ENCODE peak calls at places on chromosomes 4 and X, in seven cellular contexts. Q is upper lobe of right lung; D is NCI-H2081; H is osteocyte; I is stimulated activated naive B cell treated with anti-CD40 and anti-IgM and Interleukin-4, amounts not matched to agents 10 μg/mL and 1 μg/mL and 100 μg/mL, for 72 hours; J is anterior cingulate cortex; G is left lung. Z is an unnamed sample.

GRCh38 chr4:13529130-13529919 is 15.0 kb downstream of the NKX3-2 start:
- DNase-seq in G (peak), D (no peak), H (no peak), J (no peak), Q (no peak), I (no peak), Z (no peak)

GRCh38 chr4:81606796-81607550 is 135.3 kb upstream of the RASGEF1B start:
- DNase-seq in G (no peak), D (no peak), Q (no peak), I (no peak), J (no peak), H (no peak), Z (no peak)

GRCh38 chrX:123990169-123990568 is 28.7 kb downstream of the STAG2 start:
- DNase-seq in J (no peak), Q (no peak), D (no peak), I (no peak), G (no peak), H (no peak), Z (no peak)

GRCh38 chr4:5676763-5677162 is 31.6 kb downstream of the EVC2 start:
- DNase-seq in D (no peak), I (no peak), Q (no peak), J (no peak), H (no peak), G (no peak), Z (no peak)

GRCh38 chr4:127203561-127204260 is 429.0 kb upstream of the INTU start:
- DNase-seq in H (no peak), Q (no peak), I (no peak), D (no peak), J (no peak), G (no peak), Z (no peak)

GRCh38 chrX:12771445-12772069 is 19.7 kb upstream of the PRPS2 start:
- DNase-seq in Q (peak), G (peak), D (no peak), J (no peak), H (no peak), I (peak), Z (no peak)

GRCh38 chr4:67447873-67448272 is 97.4 kb downstream of the CENPC start:
- DNase-seq in Q (no peak), J (no peak), H (no peak), D (no peak), G (no peak), I (no peak), Z (no peak)

GRCh38 chr4:86970447-86971354 is 35.9 kb downstream of the AFF1 start:
- DNase-seq in G (no peak), I (no peak), Q (no peak), D (no peak), H (no peak), J (no peak), Z (no peak)

GRCh38 chr4:139849219-139849618 is 183.6 kb downstream of the MGST2 start:
- DNase-seq in D (peak), I (no peak), H (no peak), Q (no peak), J (no peak), G (no peak), Z (no peak)

GRCh38 chr4:73844352-73844751 is 7.9 kb downstream of the CXCL6 start:
- DNase-seq in H (no peak), G (no peak), I (no peak), J (no peak), D (no peak), Q (no peak), Z (no peak)

GRCh38 chrX:39491548-39492297 is 606.0 kb downstream of the BCOR start:
- DNase-seq in G (no peak), H (no peak), J (no peak), Q (no peak), I (peak), D (no peak), Z (no peak)

GRCh38 chrX:133297284-133297683 is 79.1 kb upstream of the TFDP3 start:
- DNase-seq in I (no peak), G (no peak), D (peak), H (no peak), J (no peak), Q (no peak), Z (no peak)

GRCh38 chr4:22385615-22386014 is 130.3 kb downstream of the ADGRA3 start:
- DNase-seq in H (no peak), I (no peak), D (no peak), J (no peak), G (no peak), Q (no peak), Z (no peak)

GRCh38 chr4:61389640-61390039 is 189.5 kb downstream of the ADGRL3 start:
- DNase-seq in H (no peak), J (no peak), G (no peak), I (no peak), Q (no peak), D (no peak), Z (no peak)

GRCh38 chr4:108078024-108078733 is 88.5 kb downstream of the HADH start:
- DNase-seq in H (no peak), Q (no peak), I (no peak), G (no peak), J (no peak), D (no peak), Z (no peak)

GRCh38 chrX:40108959-40109287 is 11.2 kb upstream of the BCOR start:
- DNase-seq in I (peak), J (peak), H (peak), G (peak), Q (peak), D (peak), Z (no peak)

GRCh38 chr4:90798948-90799347 is 671.8 kb downstream of the CCSER1 start:
- DNase-seq in I (no peak), J (no peak), Q (peak), H (no peak), G (no peak), D (no peak), Z (no peak)

GRCh38 chrX:51598899-51599298 is 19.8 kb downstream of the CENPVL3 start:
- DNase-seq in I (no peak), G (no peak), Q (no peak), D (no peak), J (no peak), H (no peak), Z (no peak)

GRCh38 chrX:9948406-9948805 is 18.8 kb upstream of the CLDN34 start:
- DNase-seq in D (peak), I (no peak), J (peak), G (no peak), H (no peak), Q (no peak), Z (no peak)

GRCh38 chr4:101682946-101683345 is 107.6 kb upstream of the BANK1 start:
- DNase-seq in H (no peak), D (peak), G (no peak), J (no peak), I (no peak), Q (no peak), Z (no peak)

GRCh38 chrX:63394872-63395271 is 43.7 kb upstream of the SPIN4 start:
- DNase-seq in Q (no peak), G (no peak), J (no peak), I (no peak), D (no peak), H (no peak), Z (no peak)